ENCODE peak calls at places on chromosomes 16 and 17, in eight cellular contexts. O, Z, V, K, D, E, J and U are unnamed samples.
A peak's percentile ranks its signal among the peaks of the same experiment; 100 is the strongest.

GRCh38 chr16:71666928-71667707 is 41.1 kb downstream of the MARVELD3 start:
- DNase-seq in J (no peak), Z (no peak), D (no peak), E (no peak), O (no peak), K (no peak), V (no peak), U (no peak)

GRCh38 chr17:63647936-63648335 is 25.7 kb downstream of the MAP3K3 start:
- DNase-seq in D (no peak), O (no peak), K (no peak), E (no peak), V (no peak), Z (no peak), J (no peak), U (no peak)

GRCh38 chr17:45111838-45112237 is 20.5 kb downstream of the PLCD3 start:
- DNase-seq in D (no peak), K (no peak), O (peak; percentile 24), V (no peak), J (no peak), E (no peak), Z (no peak), U (no peak)

GRCh38 chr17:81578038-81578441 is 25.9 kb upstream of the FAAP100 start:
- DNase-seq in E (no peak), J (no peak), Z (no peak), O (no peak), D (no peak), K (no peak), V (no peak), U (no peak)

GRCh38 chr17:73013816-73014663 is 78.4 kb downstream of the SLC39A11 start:
- DNase-seq in V (no peak), Z (no peak), D (no peak), O (peak; percentile 11), E (no peak), J (peak; percentile 35), K (no peak), U (no peak)

GRCh38 chr16:85554114-85554790 is 58.9 kb upstream of the GSE1 start:
- DNase-seq in O (peak; percentile 88), D (no peak), Z (peak; percentile 73), V (peak; percentile 91), E (peak; percentile 78), K (no peak), J (peak; percentile 61), U (peak; percentile 81)

GRCh38 chr17:6279659-6280058 is 155.3 kb downstream of the AIPL1 start:
- DNase-seq in K (peak; percentile 81), V (no peak), J (no peak), E (no peak), D (no peak), Z (no peak), O (peak; percentile 13), U (no peak)

GRCh38 chr17:27559506-27559931 is 71.5 kb upstream of the LGALS9 start:
- DNase-seq in V (no peak), D (no peak), Z (no peak), E (no peak), K (no peak), O (no peak), J (peak; percentile 54), U (no peak)

GRCh38 chr17:81346090-81346907 is 49.0 kb upstream of the BAHCC1 start:
- DNase-seq in Z (peak; percentile 99), J (peak; percentile 93), D (peak; percentile 95), V (peak; percentile 89), E (peak; percentile 98), O (peak; percentile 99), K (peak; percentile 99), U (peak; percentile 99)

GRCh38 chr17:62807812-62808575 is at the start of gene MARCHF10:
- DNase-seq in Z (peak; percentile 28), K (peak; percentile 77), V (no peak), D (no peak), O (peak; percentile 18), E (no peak), J (no peak), U (peak; percentile 11)

GRCh38 chr16:64445245-64445644 is 676.6 kb downstream of the CDH11 start:
- DNase-seq in V (no peak), O (no peak), K (no peak), E (no peak), J (no peak), Z (no peak), D (no peak), U (no peak)

GRCh38 chr17:80633197-80633596 is 88.6 kb downstream of the RPTOR start:
- DNase-seq in E (no peak), J (no peak), D (no peak), V (no peak), Z (no peak), O (no peak), K (no peak), U (no peak)

GRCh38 chr17:56153215-56153614 is at the start of gene ANKFN1:
- DNase-seq in V (no peak), O (no peak), D (no peak), J (no peak), E (no peak), Z (no peak), K (no peak), U (no peak)

GRCh38 chr16:31177136-31177535 is 2.8 kb upstream of the FUS start:
- DNase-seq in V (peak; percentile 50), K (no peak), O (peak; percentile 58), Z (no peak), J (no peak), D (no peak), E (no peak), U (no peak)

GRCh38 chr17:79936661-79937434 is 97.6 kb upstream of the CBX4 start:
- DNase-seq in Z (no peak), J (no peak), K (no peak), D (no peak), V (peak; percentile 31), E (no peak), O (peak; percentile 52), U (no peak)

DNA sequence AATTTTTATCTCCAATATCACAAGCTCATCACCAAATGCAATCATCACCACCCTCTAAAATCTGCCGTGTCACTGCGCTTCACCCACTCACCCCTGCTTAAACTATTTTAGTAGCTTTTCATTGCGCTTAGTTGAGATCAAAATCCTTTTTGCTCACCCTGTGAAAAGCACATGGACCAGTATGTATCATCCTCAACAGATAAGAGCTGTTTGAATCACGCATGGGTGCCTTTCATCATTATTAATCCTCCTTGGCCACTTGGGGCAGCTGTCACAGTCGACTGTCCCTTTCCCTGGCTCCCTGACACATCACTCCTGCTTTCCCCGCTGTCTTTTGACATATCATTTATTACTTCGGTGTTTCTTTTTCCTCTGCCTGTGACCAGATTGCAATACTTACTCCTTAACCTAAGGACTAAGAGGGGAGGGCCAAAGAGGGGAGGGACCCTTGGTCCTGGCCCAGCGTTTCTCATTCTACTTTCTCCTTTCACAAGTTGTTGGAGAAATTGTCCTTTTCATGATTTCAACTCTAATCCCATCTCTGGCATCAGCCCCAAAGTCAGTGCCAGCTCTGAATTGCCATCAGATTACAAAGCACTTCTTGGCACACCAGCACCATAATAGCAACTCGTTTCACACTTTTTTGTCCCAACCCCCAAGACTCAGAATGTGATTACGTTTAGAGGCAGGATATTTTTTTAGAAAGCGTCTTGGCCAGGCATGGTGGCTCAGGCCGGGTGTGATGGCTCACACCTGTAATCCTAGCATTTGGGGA is 8.6 kb upstream of the KDM6B start:
- DNase-seq in K (no peak), V (no peak), E (no peak), Z (no peak), J (no peak), O (no peak), D (no peak), U (no peak)
- TF ChIP-seq CTCF in K (no peak), V (peak; percentile 37), E (no peak), Z (no peak), J (peak; percentile 39), O (peak; percentile 33), D (peak; percentile 22), U (no peak)

GRCh38 chr17:77644981-77645380 is 313.5 kb upstream of the TNRC6C start:
- DNase-seq in V (peak; percentile 27), O (no peak), J (no peak), D (no peak), Z (no peak), E (no peak), K (peak; percentile 38), U (no peak)

GRCh38 chr17:77644181-77644972 is 314.1 kb upstream of the TNRC6C start:
- DNase-seq in E (no peak), K (no peak), J (no peak), O (no peak), V (no peak), D (no peak), Z (no peak), U (no peak)

GRCh38 chr17:77645441-77646430 is 312.8 kb upstream of the TNRC6C start:
- DNase-seq in J (peak; percentile 7), K (no peak), O (no peak), Z (no peak), D (no peak), V (peak; percentile 18), E (no peak), U (no peak)

GRCh38 chr17:77649717-77650211 is 308.7 kb upstream of the TNRC6C start:
- DNase-seq in K (no peak), Z (no peak), O (peak; percentile 56), E (no peak), J (peak; percentile 47), D (no peak), V (peak; percentile 6), U (no peak)

GRCh38 chr17:77647531-77647930 is 311.0 kb upstream of the TNRC6C start:
- DNase-seq in K (no peak), D (no peak), E (no peak), Z (no peak), O (no peak), V (peak; percentile 7), J (no peak), U (no peak)
- TF ChIP-seq CTCF in K (no peak), D (no peak), E (no peak), Z (no peak), O (no peak), V (no peak), J (no peak), U (no peak)

DNA sequence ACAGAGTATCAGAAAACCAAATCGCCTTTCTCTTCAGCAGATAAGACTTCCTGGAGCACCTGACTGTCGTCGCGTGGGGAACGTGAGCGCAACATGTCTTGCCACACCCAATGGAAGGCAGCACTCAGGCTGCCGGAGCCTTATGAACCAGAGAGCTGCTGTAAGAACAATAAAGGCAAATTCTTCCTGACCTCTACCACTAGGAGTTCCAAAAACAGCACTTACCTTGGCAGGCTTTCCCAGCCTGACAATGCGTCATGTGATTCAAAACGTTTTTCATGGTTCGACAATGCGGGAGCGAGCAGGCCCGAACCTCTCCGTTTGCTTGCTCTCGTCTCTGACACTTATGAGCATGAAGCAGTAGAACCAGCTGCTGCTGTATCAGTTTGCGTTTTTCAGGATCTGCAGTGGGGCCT is 75.8 kb upstream of the TRAP1 start:
- DNase-seq in E (peak; percentile 22), J (no peak), V (no peak), K (no peak), D (no peak), O (no peak), Z (no peak), U (no peak)
- TF ChIP-seq CTCF in E (no peak), J (no peak), V (no peak), K (no peak), D (no peak), O (no peak), Z (no peak), U (no peak)

DNA sequence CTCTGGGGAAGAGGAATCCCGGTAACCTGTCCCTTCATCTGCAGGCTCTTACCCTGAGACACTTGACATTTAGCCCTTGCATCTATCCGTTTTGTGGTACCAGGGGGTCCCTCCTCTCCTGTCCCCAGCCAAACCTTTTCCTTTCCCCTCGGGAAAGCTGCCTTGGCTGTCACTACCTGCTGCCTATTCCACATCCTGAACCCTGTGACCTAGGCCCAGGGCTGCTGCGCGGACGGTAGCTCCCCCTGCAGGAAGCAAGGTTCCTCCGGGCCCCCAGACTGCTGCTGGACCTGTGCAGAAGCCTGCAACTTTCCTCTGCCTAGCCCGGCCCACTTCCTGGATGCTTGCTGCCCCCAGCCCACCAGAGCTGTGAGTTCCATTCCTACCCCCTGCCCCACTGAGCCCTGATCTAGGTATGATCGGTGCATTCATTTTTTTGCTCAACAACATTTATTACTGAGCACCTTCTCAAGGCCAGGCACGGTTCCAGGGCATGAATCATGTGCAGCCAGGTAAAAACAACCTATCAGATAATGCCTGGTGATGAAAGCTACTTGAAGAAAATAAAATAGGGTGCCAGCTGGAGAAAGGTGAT is 10.5 kb upstream of the ALDOA start:
- DNase-seq in E (no peak), D (no peak), Z (peak; percentile 77), V (no peak), J (no peak), K (peak; percentile 84), O (peak; percentile 63), U (peak; percentile 69)
- TF ChIP-seq CTCF in E (no peak), D (peak; percentile 55), Z (peak; percentile 33), V (peak; percentile 63), J (peak; percentile 78), K (peak; percentile 43), O (peak; percentile 85), U (no peak)